ENCODE peak calls at places on chromosomes 16 and 17, in four cellular contexts. One of them, this sample, is unnamed. For H3K79me1, the result is how much of the 10 kb centered on the place peaks cover.

GRCh38 chr16:67967956-67968439 is 439 bp downstream of the SLC12A4 start:
- DNase-seq in IMR-90: peak
- DNase-seq in H1: no peak
- DNase-seq in H9: no peak
- DNase-seq in this sample: peak

GRCh38 chr16:85253127-85253941 is 141.1 kb upstream of the CIBAR2 start:
- DNase-seq in IMR-90: peak
- DNase-seq in H1: no peak
- DNase-seq in H9: peak
- DNase-seq in this sample: peak

GRCh38 chr17:79162012-79162577 is 87.5 kb downstream of the ENGASE start:
- DNase-seq in IMR-90: no peak
- DNase-seq in H1: no peak
- DNase-seq in H9: no peak
- DNase-seq in this sample: no peak

GRCh38 chr17:82734987-82735866 is at the start of gene FN3K:
- DNase-seq in IMR-90: peak
- DNase-seq in H1: no peak
- DNase-seq in H9: peak
- DNase-seq in this sample: peak

GRCh38 chr16:88453621-88454314 is 688 bp downstream of the ZFPM1 start:
- DNase-seq in IMR-90: no peak
- DNase-seq in H1: no peak
- DNase-seq in H9: no peak
- DNase-seq in this sample: peak

GRCh38 chr16:59567496-59567895 is 833.4 kb upstream of the GOT2 start:
- DNase-seq in IMR-90: no peak
- DNase-seq in H1: no peak
- DNase-seq in H9: no peak
- DNase-seq in this sample: no peak

GRCh38 chr17:47290870-47291241 is 32.9 kb upstream of the EFCAB13 start:
- DNase-seq in IMR-90: no peak
- DNase-seq in H1: no peak
- DNase-seq in H9: no peak
- DNase-seq in this sample: peak

GRCh38 chr17:45364531-45365390 is 47.9 kb upstream of the MAP3K14 start:
- DNase-seq in IMR-90: peak
- DNase-seq in H1: peak
- DNase-seq in H9: peak
- DNase-seq in this sample: peak

GRCh38 chr17:31074772-31075538 is 19.8 kb upstream of the NF1 start:
- DNase-seq in IMR-90: peak
- DNase-seq in H1: no peak
- DNase-seq in H9: peak
- DNase-seq in this sample: peak

GRCh38 chr17:58575511-58575910 is 61.1 kb upstream of the MTMR4 start:
- DNase-seq in IMR-90: peak
- DNase-seq in H1: no peak
- DNase-seq in H9: no peak
- DNase-seq in this sample: no peak

GRCh38 chr17:30550512-30551273 is 73.5 kb downstream of the GOSR1 start:
- DNase-seq in IMR-90: peak
- DNase-seq in H1: no peak
- DNase-seq in H9: no peak
- DNase-seq in this sample: no peak

GRCh38 chr16:12296991-12297390 is 320.5 kb downstream of the SNX29 start:
- DNase-seq in IMR-90: no peak
- DNase-seq in H1: no peak
- DNase-seq in H9: no peak
- DNase-seq in this sample: no peak

GRCh38 chr17:50051606-50052005 is 4.3 kb upstream of the ITGA3 start:
- DNase-seq in IMR-90: no peak
- DNase-seq in H1: no peak
- DNase-seq in H9: no peak
- DNase-seq in this sample: no peak

GRCh38 chr17:50772251-50772650 is 4.9 kb upstream of the ANKRD40CL start:
- DNase-seq in IMR-90: no peak
- DNase-seq in H1: no peak
- DNase-seq in H9: peak
- DNase-seq in this sample: no peak

GRCh38 chr16:79876332-79876730 is 275.8 kb upstream of the MAF start:
- DNase-seq in IMR-90: no peak
- DNase-seq in H1: no peak
- DNase-seq in H9: no peak
- DNase-seq in this sample: no peak

GRCh38 chr17:14672830-14673229 is 371.9 kb downstream of the HS3ST3B1 start:
- DNase-seq in IMR-90: peak
- DNase-seq in H1: no peak
- DNase-seq in H9: no peak
- DNase-seq in this sample: peak

GRCh38 chr17:49939318-49939717 is 29.7 kb upstream of the DLX4 start:
- DNase-seq in IMR-90: no peak
- DNase-seq in H1: no peak
- DNase-seq in H9: no peak
- DNase-seq in this sample: no peak

GRCh38 chr16:4726616-4727015 is 7.5 kb downstream of the ANKS3 start:
- DNase-seq in IMR-90: no peak
- DNase-seq in H1: no peak
- DNase-seq in H9: no peak
- DNase-seq in this sample: no peak

GRCh38 chr17:76598004-76598439 is 12.4 kb upstream of the ST6GALNAC2 start:
- DNase-seq in IMR-90: no peak
- DNase-seq in H1: no peak
- DNase-seq in H9: no peak
- DNase-seq in this sample: no peak

GRCh38 chr16:53781023-53781605 is 77.2 kb downstream of the FTO start:
- DNase-seq in IMR-90: peak
- DNase-seq in H1: no peak
- DNase-seq in H9: no peak
- DNase-seq in this sample: no peak

GRCh38 chr17:2075336-2076056 is 20.6 kb downstream of the HIC1 start:
- DNase-seq in IMR-90: peak
- DNase-seq in H1: no peak
- DNase-seq in H9: peak
- DNase-seq in this sample: peak

GRCh38 chr16:3461120-3461519 is 17.6 kb downstream of the NAA60 start:
- DNase-seq in IMR-90: no peak
- DNase-seq in H1: no peak
- DNase-seq in H9: no peak
- DNase-seq in this sample: peak

GRCh38 chr16:17391715-17392114 is 79.0 kb downstream of the XYLT1 start:
- DNase-seq in IMR-90: no peak
- DNase-seq in H1: no peak
- DNase-seq in H9: no peak
- DNase-seq in this sample: no peak

GRCh38 chr17:44828919-44829557 is 1.0 kb downstream of the GJC1 start:
- DNase-seq in IMR-90: no peak
- DNase-seq in H1: no peak
- DNase-seq in H9: no peak
- DNase-seq in this sample: peak

GRCh38 chr17:416293-417206 is 63.9 kb upstream of the RPH3AL start:
- DNase-seq in IMR-90: no peak
- DNase-seq in H1: no peak
- DNase-seq in H9: no peak
- DNase-seq in this sample: peak

GRCh38 chr17:32575865-32576264 is 89.1 kb downstream of the CDK5R1 start:
- DNase-seq in IMR-90: no peak
- DNase-seq in H1: no peak
- DNase-seq in H9: no peak
- DNase-seq in this sample: no peak

GRCh38 chr16:4785758-4786433 is 2.2 kb downstream of the SEPTIN12 start:
- DNase-seq in IMR-90: no peak
- DNase-seq in H1: no peak
- DNase-seq in H9: no peak
- DNase-seq in this sample: no peak

GRCh38 chr17:19501219-19501618 is 32.4 kb upstream of the SLC47A1 start:
- DNase-seq in IMR-90: no peak
- DNase-seq in H1: no peak
- DNase-seq in H9: no peak
- DNase-seq in this sample: no peak

GRCh38 chr16:70665806-70666735 is 19.7 kb downstream of the IL34 start:
- DNase-seq in IMR-90: no peak
- DNase-seq in H1: no peak
- DNase-seq in H9: no peak
- DNase-seq in this sample: no peak
- H4K5ac ChIP-seq in IMR-90: no peak
- H4K5ac ChIP-seq in H1: no peak
- H4K5ac ChIP-seq in H9: no peak
- H4K5ac ChIP-seq in this sample: no peak

DNA sequence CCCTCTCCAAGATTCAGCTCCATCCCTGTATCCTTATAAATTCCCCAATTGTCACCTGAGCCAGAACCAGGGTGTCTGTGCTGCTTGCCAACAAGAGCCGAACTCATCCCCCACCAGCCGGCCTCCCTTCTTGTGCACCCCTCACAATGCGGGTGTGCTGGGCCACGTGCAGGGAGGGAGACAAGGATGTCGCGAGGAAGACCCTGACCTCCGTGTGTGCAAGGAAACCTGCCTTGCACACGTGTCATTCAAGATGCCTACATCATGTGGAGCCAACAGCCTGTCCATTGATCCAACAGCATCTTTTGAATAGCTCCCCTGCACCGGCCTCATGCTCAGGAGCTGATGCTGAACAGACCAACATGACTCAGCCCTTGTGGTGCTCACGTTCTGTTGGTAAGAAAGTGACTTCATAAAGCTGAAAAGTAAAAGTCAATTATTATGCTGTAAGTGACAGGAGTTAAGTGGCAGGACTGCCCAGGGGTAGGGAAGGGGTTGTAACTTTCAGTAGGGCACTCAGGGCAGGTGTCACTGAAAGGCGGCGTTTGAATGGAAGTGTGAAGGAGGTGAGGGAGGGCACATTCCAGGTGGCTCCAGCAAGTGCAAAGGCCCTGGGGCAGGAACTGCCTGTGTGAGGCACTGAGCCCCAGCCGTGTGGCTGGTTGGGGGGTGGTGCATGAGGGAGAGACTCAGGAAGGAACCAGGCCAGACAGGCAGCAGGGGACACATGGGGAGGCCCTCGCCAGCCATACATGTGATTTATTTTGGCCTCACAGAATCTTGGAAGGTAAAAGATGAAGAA is 302.2 kb downstream of the FOXL1 start:
- DNase-seq in IMR-90: peak
- DNase-seq in H1: no peak
- DNase-seq in H9: no peak
- DNase-seq in this sample: no peak
- H3K4me2 ChIP-seq in IMR-90: no peak
- H3K4me2 ChIP-seq in H1: no peak
- H3K4me2 ChIP-seq in H9: no peak
- H3K4me2 ChIP-seq in this sample: no peak

GRCh38 chr16:30725465-30725792 is 22.8 kb upstream of the PHKG2 start:
- DNase-seq in IMR-90: no peak
- DNase-seq in H1: no peak
- DNase-seq in H9: no peak
- DNase-seq in this sample: no peak
- H3K79me1 ChIP-seq in IMR-90: under half
- H3K79me1 ChIP-seq in H1: under half
- H3K79me1 ChIP-seq in H9: under half
- H3K79me1 ChIP-seq in this sample: under half

DNA sequence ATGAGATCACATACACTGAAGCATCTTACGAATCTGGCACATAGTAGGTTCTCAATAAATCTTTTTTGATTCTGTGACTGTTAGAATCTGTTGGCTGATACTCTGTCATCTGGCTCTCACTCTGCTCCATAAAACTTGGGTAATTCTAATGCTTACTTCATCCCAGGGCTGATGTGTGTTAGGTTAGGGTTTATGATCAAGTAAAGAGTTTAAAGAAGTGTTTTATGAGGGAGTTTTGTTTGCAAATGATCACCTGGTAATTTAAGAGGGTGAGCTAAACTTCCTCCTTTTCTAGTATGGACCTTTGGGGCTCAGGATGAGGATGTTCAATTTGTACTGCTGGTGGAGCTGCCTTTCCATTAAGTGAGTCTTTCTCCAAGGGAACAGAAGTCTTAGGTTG is 364.1 kb downstream of the WWOX start:
- DNase-seq in IMR-90: no peak
- DNase-seq in H1: no peak
- DNase-seq in H9: no peak
- DNase-seq in this sample: no peak
- H4K5ac ChIP-seq in IMR-90: no peak
- H4K5ac ChIP-seq in H1: no peak
- H4K5ac ChIP-seq in H9: no peak
- H4K5ac ChIP-seq in this sample: no peak

DNA sequence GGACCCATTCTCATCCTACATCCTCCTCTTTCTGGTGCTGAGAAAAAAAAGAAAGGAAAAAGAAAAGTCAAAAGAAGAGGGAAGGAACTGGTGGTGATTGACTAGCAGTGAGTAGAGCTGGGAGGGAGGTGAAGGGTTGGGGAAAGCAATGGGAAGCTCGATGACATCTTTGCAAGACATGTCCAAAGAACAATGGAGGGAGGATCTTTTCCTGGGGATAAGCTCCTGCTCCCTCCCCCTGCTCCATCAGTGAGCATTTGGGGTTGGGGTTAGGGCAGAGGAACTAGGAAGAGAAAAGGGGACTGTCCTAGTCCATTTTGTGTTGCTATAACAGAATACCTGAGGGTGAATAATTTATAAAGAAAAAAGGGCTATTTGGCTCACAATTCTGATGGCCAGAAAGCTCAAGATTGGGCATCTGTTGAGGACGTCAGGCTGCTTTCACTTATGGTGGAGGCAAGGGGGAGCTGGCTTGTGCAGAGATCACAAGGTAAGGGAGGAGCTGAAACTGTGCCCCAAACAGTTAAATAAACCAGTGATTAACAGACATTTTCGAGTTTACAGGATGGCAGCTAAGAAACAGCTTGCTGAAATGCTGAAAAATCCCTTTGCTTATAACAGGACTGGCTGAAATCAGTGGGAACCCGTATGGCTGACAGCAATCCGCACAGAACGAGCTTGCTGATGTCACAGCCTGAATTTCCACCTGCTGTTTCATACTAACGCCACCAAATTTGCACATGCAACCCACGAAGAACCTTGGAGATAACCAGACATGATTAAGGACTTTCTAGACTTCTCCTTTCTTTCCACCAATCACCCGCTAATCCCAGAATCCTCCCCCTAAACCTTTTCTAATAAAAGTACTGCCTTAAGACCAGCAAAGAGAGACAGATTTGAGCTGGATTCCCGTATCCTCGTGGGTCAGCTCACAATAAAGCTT is 1.6 kb upstream of the ODF4 start:
- DNase-seq in IMR-90: peak
- DNase-seq in H1: no peak
- DNase-seq in H9: no peak
- DNase-seq in this sample: peak
- H3K4me2 ChIP-seq in IMR-90: peak
- H3K4me2 ChIP-seq in H1: peak
- H3K4me2 ChIP-seq in H9: no peak
- H3K4me2 ChIP-seq in this sample: no peak

DNA sequence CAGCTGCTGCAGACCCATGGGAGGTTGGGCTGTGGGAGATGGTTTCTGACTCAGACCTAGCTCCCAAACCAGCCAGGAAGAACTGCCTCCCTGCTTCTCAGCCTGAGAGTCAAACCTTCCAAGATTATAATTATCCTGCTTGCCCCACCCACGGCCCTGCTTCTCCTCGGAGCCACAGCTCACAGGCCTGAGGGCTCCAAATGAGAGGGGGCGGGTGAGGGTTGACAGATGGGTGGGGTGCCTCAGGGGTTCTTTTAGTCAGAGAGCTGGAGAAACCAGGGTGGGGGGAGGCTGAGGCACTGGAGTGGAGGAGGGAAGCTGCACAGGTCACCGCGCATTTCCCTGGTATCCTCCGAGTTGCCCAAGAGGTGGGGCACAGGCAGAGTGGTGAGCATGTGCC is 28.8 kb upstream of the GRIN2A start:
- DNase-seq in IMR-90: no peak
- DNase-seq in H1: no peak
- DNase-seq in H9: no peak
- DNase-seq in this sample: no peak
- H3K79me1 ChIP-seq in IMR-90: under half
- H3K79me1 ChIP-seq in H1: under half
- H3K79me1 ChIP-seq in H9: under half
- H3K79me1 ChIP-seq in this sample: under half

This sample was measured in mesendoderm.